ENCODE peak calls at places on chromosome 9, in six cellular contexts. P, J, G, S, Y and Q are unnamed samples.

GRCh38 chr9:98328141-98328540 is 72.7 kb upstream of the TBC1D2 start:
- DNase-seq in P (no peak), J (peak; percentile 5), G (no peak), S (no peak), Y (no peak), Q (no peak)

GRCh38 chr9:70420267-70421019 is 6.0 kb upstream of the KLF9 start:
- DNase-seq in P (peak; percentile 90), J (peak; percentile 94), G (peak; percentile 56), S (peak; percentile 72), Y (peak; percentile 87), Q (no peak)

GRCh38 chr9:12539602-12540001 is 153.6 kb upstream of the TYRP1 start:
- DNase-seq in P (no peak), J (no peak), G (no peak), S (no peak), Y (no peak), Q (no peak)

GRCh38 chr9:101711330-101711941 is 27.0 kb downstream of the GRIN3A start:
- DNase-seq in P (peak; percentile 61), J (peak; percentile 89), G (no peak), S (peak; percentile 24), Y (peak; percentile 57), Q (no peak)

GRCh38 chr9:137953683-137954438 is 76.3 kb downstream of the CACNA1B start:
- DNase-seq in P (no peak), J (peak; percentile 21), G (no peak), S (no peak), Y (no peak), Q (no peak)

GRCh38 chr9:70602364-70603019 is 188.0 kb upstream of the KLF9 start:
- DNase-seq in P (peak; percentile 84), J (peak; percentile 83), G (peak; percentile 53), S (peak; percentile 45), Y (peak; percentile 68), Q (peak; percentile 58)

GRCh38 chr9:126838055-126838811 is 22.2 kb upstream of the ZBTB34 start:
- DNase-seq in P (no peak), J (no peak), G (no peak), S (no peak), Y (no peak), Q (no peak)

GRCh38 chr9:117718085-117718484 is 13.9 kb downstream of the TLR4 start:
- DNase-seq in P (no peak), J (no peak), G (no peak), S (no peak), Y (no peak), Q (no peak)

GRCh38 chr9:88976888-88977257 is 14.4 kb upstream of the S1PR3 start:
- DNase-seq in P (no peak), J (peak; percentile 34), G (no peak), S (no peak), Y (no peak), Q (no peak)

GRCh38 chr9:99778308-99778707 is 43.4 kb upstream of the NR4A3 start:
- DNase-seq in P (no peak), J (no peak), G (no peak), S (no peak), Y (no peak), Q (no peak)

GRCh38 chr9:18352716-18353115 is 121.2 kb upstream of the ADAMTSL1 start:
- DNase-seq in P (no peak), J (no peak), G (no peak), S (no peak), Y (no peak), Q (no peak)

GRCh38 chr9:136665704-136666363 is 3.1 kb downstream of the EGFL7 start:
- DNase-seq in P (no peak), J (no peak), G (no peak), S (no peak), Y (no peak), Q (no peak)

GRCh38 chr9:137021979-137022619 is 5.9 kb downstream of the ABCA2 start:
- DNase-seq in P (peak; percentile 93), J (peak; percentile 96), G (no peak), S (peak; percentile 62), Y (peak; percentile 98), Q (no peak)

GRCh38 chr9:22379272-22379671 is 67.4 kb upstream of the DMRTA1 start:
- DNase-seq in P (no peak), J (no peak), G (no peak), S (no peak), Y (no peak), Q (no peak)

GRCh38 chr9:109469646-109470358 is 28.3 kb downstream of the PTPN3 start:
- DNase-seq in P (peak; percentile 78), J (peak; percentile 92), G (peak; percentile 55), S (peak; percentile 84), Y (peak; percentile 75), Q (peak; percentile 70)

GRCh38 chr9:110130791-110131416 is 77.1 kb downstream of the C9orf152 start:
- DNase-seq in P (peak; percentile 82), J (peak; percentile 64), G (no peak), S (no peak), Y (no peak), Q (no peak)

GRCh38 chr9:28073278-28073677 is 500.0 kb upstream of the C9orf72 start:
- DNase-seq in P (peak; percentile 68), J (peak; percentile 69), G (peak; percentile 38), S (no peak), Y (no peak), Q (peak; percentile 63)

GRCh38 chr9:76817489-76817888 is 53.3 kb downstream of the PCA3 start:
- DNase-seq in P (no peak), J (no peak), G (no peak), S (no peak), Y (no peak), Q (no peak)

GRCh38 chr9:104993291-104993963 is 65.5 kb upstream of the ABCA1 start:
- DNase-seq in P (peak; percentile 99), J (peak; percentile 91), G (peak; percentile 87), S (no peak), Y (peak; percentile 93), Q (no peak)

GRCh38 chr9:35829764-35830096 is 702 bp downstream of the TMEM8B start:
- DNase-seq in P (no peak), J (no peak), G (no peak), S (no peak), Y (no peak), Q (no peak)

GRCh38 chr9:84300271-84300670 is 40.3 kb downstream of the SLC28A3 start:
- DNase-seq in P (peak; percentile 69), J (peak; percentile 61), G (no peak), S (no peak), Y (no peak), Q (no peak)

DNA sequence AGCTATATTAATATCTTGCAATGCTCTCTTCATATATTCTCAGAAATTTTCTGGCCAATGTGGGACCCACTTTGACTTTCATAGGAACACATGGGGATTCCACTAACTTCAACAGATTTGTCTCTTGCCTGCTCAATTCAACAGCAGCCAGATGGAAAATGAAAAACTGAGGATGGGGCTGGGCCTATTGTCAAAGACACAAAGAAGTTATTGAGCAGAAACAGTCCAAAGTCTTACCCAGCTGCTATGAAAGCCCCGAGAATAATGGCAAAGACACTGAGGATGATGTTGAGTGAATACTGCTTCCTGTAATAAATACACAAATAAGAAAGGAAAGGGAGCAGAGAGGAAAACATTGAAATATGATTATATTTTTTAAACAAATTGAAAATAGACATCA is 32.6 kb downstream of the SLC35D2 start:
- DNase-seq in P (no peak), J (no peak), G (no peak), S (no peak), Y (no peak), Q (no peak)
- H3K9ac ChIP-seq in P (no peak overlapping the region), J (no peak overlapping the region), G (no peak overlapping the region), S (no peak overlapping the region), Y (no peak overlapping the region), Q (no peak overlapping the region)

DNA sequence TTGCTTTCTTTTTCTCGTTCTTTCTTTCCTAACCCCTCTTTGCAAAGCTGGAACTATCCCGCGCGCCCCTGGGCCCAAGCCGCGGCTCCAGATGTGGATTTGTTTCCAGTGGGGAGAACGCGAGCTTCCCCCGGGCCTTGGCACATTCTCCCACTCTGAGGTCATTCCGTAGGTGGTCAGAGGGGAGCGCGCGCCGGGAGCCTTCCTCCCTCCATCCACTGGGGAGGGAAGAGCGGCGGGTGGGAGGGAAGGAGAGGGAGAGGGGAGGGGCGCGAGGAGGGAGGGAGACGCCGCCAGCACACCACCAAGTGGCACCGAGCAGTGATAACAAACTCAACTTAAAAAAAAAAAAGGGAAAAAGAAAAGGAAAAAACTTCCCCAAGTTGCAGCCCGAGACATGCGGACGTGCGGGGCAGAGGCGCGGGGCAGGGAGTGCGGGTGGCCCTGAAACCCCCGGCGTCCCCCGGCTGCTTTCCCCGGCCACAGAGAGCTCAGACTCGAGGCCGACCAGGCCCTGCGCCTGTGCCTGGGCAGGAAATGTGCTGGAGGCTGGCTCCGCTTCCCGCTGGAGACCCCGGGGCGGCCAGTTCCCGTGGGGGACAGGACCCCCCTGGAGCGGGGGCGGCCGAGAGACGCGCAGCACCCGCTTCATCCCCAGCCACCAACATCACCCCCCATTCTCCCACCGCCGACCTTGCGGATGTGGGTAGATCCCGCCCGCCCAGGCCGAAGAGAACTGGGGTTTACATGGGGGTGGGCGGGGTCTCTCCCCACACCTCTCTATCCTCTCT is 3.1 kb downstream of the IER5L start:
- DNase-seq in P (peak; percentile 90), J (peak; percentile 85), G (peak; percentile 50), S (peak; percentile 63), Y (peak; percentile 63), Q (no peak)
- H3K27ac ChIP-seq in P (peak overlapping the region; percentile 96), J (peak overlapping the region; percentile 84), G (peak overlapping the region; percentile 83), S (peak overlapping the region; percentile 50), Y (no peak overlapping the region), Q (peak overlapping the region; percentile 88)

GRCh38 chr9:135644631-135645218 is 5.4 kb upstream of the GLT6D1 start:
- DNase-seq in P (no peak), J (no peak), G (no peak), S (no peak), Y (peak; percentile 65), Q (no peak)

GRCh38 chr9:135647897-135648296 is 8.6 kb upstream of the GLT6D1 start:
- DNase-seq in P (peak; percentile 25), J (no peak), G (no peak), S (no peak), Y (peak; percentile 54), Q (no peak)

GRCh38 chr9:135648494-135649410 is 9.4 kb upstream of the GLT6D1 start:
- DNase-seq in P (no peak), J (peak; percentile 68), G (no peak), S (no peak), Y (peak; percentile 87), Q (no peak)

GRCh38 chr9:135650408-135650807 is 11.1 kb upstream of the GLT6D1 start:
- DNase-seq in P (no peak), J (no peak), G (no peak), S (no peak), Y (no peak), Q (no peak)

GRCh38 chr9:135649508-135649907 is 10.2 kb upstream of the GLT6D1 start:
- DNase-seq in P (no peak), J (no peak), G (no peak), S (no peak), Y (no peak), Q (no peak)
- H3K9ac ChIP-seq in P (no peak overlapping the region), J (no peak overlapping the region), G (no peak overlapping the region), S (no peak overlapping the region), Y (no peak overlapping the region), Q (no peak overlapping the region)

GRCh38 chr9:124208571-124208970 is 49.2 kb upstream of the NEK6 start:
- DNase-seq in P (no peak), J (peak; percentile 35), G (no peak), S (no peak), Y (no peak), Q (no peak)

GRCh38 chr9:124209774-124210173 is 48.0 kb upstream of the NEK6 start:
- DNase-seq in P (no peak), J (no peak), G (no peak), S (no peak), Y (no peak), Q (no peak)

GRCh38 chr9:124212381-124213050 is 45.2 kb upstream of the NEK6 start:
- DNase-seq in P (no peak), J (peak; percentile 35), G (no peak), S (no peak), Y (no peak), Q (no peak)

GRCh38 chr9:124209279-124209678 is 48.5 kb upstream of the NEK6 start:
- DNase-seq in P (peak; percentile 86), J (peak; percentile 84), G (peak; percentile 29), S (no peak), Y (peak; percentile 90), Q (no peak)

GRCh38 chr9:124210697-124211096 is 47.1 kb upstream of the NEK6 start:
- DNase-seq in P (no peak), J (no peak), G (no peak), S (no peak), Y (no peak), Q (no peak)
- H3K27ac ChIP-seq in P (no peak overlapping the region), J (no peak overlapping the region), G (no peak overlapping the region), S (no peak overlapping the region), Y (no peak overlapping the region), Q (no peak overlapping the region)